ENCODE peak calls at places on chromosomes 16 and 17, in six cellular contexts. N is GM12891, P is K562, X is H1, M is GM12878, Z is HepG2. R is an unnamed sample.

GRCh38 chr17:4858880-4859260 is 25.7 kb downstream of the MINK1 start:
- DNase-seq in N (no peak), X (no peak), Z (no peak), M (no peak), P (no peak), R (no peak)

GRCh38 chr17:79607941-79608728 is 2.7 kb downstream of the RBFOX3 start:
- DNase-seq in Z (no peak), P (peak), M (no peak), X (peak), N (peak), R (no peak)

GRCh38 chr16:18853694-18854093 is 52.3 kb upstream of the ARL6IP1 start:
- DNase-seq in P (no peak), Z (no peak), N (no peak), M (no peak), X (no peak), R (no peak)

GRCh38 chr16:19559242-19559910 is 3.9 kb downstream of the VPS35L start:
- DNase-seq in N (no peak), Z (peak), M (no peak), P (peak), X (no peak), R (no peak)

GRCh38 chr16:81625544-81626152 is 153.4 kb upstream of the PLCG2 start:
- DNase-seq in N (no peak), Z (no peak), M (no peak), X (no peak), P (no peak), R (peak)

GRCh38 chr16:25126820-25127232 is 15.3 kb downstream of the LCMT1 start:
- DNase-seq in N (no peak), X (no peak), M (no peak), P (peak), Z (peak), R (no peak)

GRCh38 chr16:12901597-12902436 is at the start of gene SHISA9:
- DNase-seq in Z (no peak), M (no peak), P (no peak), N (no peak), X (no peak), R (no peak)

GRCh38 chr16:49459953-49460735 is 86.5 kb downstream of the C16orf78 start:
- DNase-seq in P (no peak), N (no peak), M (no peak), Z (no peak), X (no peak), R (no peak)

GRCh38 chr17:76527430-76528111 is 9.9 kb downstream of the CYGB start:
- DNase-seq in X (no peak), Z (peak), N (no peak), M (no peak), P (no peak), R (no peak)

GRCh38 chr16:11089504-11090124 is 145.2 kb downstream of the CLEC16A start:
- DNase-seq in Z (no peak), M (no peak), N (no peak), P (no peak), X (no peak), R (no peak)

GRCh38 chr16:68506331-68507053 is 32.6 kb upstream of the ZFP90 start:
- DNase-seq in P (no peak), N (no peak), X (no peak), M (no peak), Z (no peak), R (no peak)

GRCh38 chr17:73359987-73360410 is 48.2 kb upstream of the CDC42EP4 start:
- DNase-seq in M (no peak), N (no peak), X (peak), Z (peak), P (no peak), R (no peak)

GRCh38 chr16:14527411-14528044 is 102.5 kb downstream of the PARN start:
- DNase-seq in P (no peak), X (no peak), Z (no peak), N (no peak), M (no peak), R (no peak)

GRCh38 chr17:66909811-66910210 is 54.7 kb upstream of the CACNG4 start:
- DNase-seq in P (no peak), M (no peak), X (no peak), Z (no peak), N (no peak), R (no peak)

GRCh38 chr17:50533185-50533584 is 650 bp downstream of the EPN3 start:
- DNase-seq in N (no peak), P (no peak), X (no peak), M (no peak), Z (no peak), R (no peak)

GRCh38 chr17:3557768-3558583 is at the start of gene TRPV3:
- DNase-seq in X (no peak), M (peak), P (peak), Z (no peak), N (peak), R (peak)

GRCh38 chr17:147796-148740 is 10.7 kb downstream of the SCGB1C2 start:
- DNase-seq in Z (no peak), X (no peak), P (no peak), M (no peak), N (no peak), R (no peak)

GRCh38 chr16:12801511-12802042 is 2.1 kb downstream of the CPPED1 start:
- DNase-seq in Z (peak), M (peak), X (no peak), P (peak), N (peak), R (peak)

GRCh38 chr17:28725660-28726395 is at the start of gene TLCD1:
- DNase-seq in Z (peak), N (peak), M (no peak), P (peak), X (no peak), R (peak)

GRCh38 chr17:28727727-28728363 is 743 bp upstream of the NEK8 start:
- DNase-seq in P (peak), X (no peak), N (no peak), M (peak), Z (peak), R (peak)

GRCh38 chr17:28726396-28726911 is 421 bp upstream of the TLCD1 start:
- DNase-seq in M (no peak), P (no peak), N (no peak), Z (peak), X (no peak), R (peak)

GRCh38 chr17:28728364-28729200 is at the start of gene NEK8:
- DNase-seq in M (peak), P (peak), X (no peak), Z (peak), N (peak), R (peak)

GRCh38 chr17:28726912-28727726 is 1.1 kb upstream of the TLCD1 start:
- DNase-seq in M (peak), Z (peak), X (peak), P (peak), N (peak), R (peak)
- TF ChIP-seq POLR2A in M (peak), Z (peak), X (no peak), P (peak), N (peak), R (no peak)

GRCh38 chr16:79809376-79809775 is 208.8 kb upstream of the MAF start:
- DNase-seq in Z (no peak), M (no peak), N (no peak), X (no peak), P (no peak), R (no peak)

GRCh38 chr16:79808731-79809130 is 208.2 kb upstream of the MAF start:
- DNase-seq in M (no peak), X (no peak), P (no peak), Z (no peak), N (no peak), R (no peak)

GRCh38 chr16:79811541-79811940 is 211.0 kb upstream of the MAF start:
- DNase-seq in X (no peak), P (no peak), M (no peak), Z (no peak), N (no peak), R (no peak)

GRCh38 chr16:79814124-79814523 is 213.6 kb upstream of the MAF start:
- DNase-seq in X (no peak), P (no peak), Z (no peak), N (no peak), M (no peak), R (no peak)

GRCh38 chr16:79810449-79811189 is 210.1 kb upstream of the MAF start:
- DNase-seq in Z (no peak), M (no peak), X (no peak), P (no peak), N (no peak), R (no peak)
- TF ChIP-seq TAF1 in Z (no peak), M (no peak), X (no peak), P (no peak), N (no peak), R (no peak)

DNA sequence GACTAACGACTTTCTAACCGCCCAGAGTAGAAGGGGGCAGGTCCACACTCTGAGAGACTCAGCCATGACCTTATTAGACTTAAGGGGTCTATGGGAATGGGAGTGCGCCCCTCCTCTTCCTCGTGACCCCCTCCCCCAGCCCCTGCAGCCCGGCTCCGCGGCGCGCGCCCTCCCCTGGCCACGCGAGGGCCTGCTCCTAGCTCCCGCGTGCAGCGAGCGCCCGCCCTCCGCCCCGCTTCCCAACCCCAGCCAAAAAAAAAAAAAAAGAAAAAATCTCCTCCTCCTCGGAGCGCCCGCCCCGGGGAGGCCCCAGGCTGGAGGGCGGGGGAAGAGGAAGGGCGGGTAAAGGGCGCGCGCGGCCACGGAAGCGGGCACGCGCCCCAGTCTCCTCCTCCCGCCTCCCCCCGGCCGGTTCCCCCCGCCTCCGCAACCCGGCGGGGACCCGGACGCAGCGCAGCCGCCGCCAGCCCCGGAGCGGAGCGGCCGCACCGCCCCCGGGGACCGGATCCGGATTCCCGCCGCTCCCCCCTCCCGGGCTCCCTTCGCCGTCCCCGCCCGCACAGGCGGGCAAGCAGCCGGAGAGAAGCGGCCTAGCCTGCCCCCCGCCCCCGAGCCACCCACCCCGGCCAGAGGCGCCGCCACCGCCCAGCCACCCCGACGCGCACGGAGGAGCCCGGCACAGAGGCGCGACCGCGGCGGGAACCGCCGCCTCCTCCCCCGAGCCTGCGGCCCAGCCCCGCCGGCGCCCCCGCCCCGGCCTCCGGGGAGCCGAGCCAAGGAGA is 940 bp downstream of the UBTF start:
- DNase-seq in N (peak), Z (peak), P (peak), X (no peak), M (no peak), R (peak)
- TF ChIP-seq POLR2A in N (no peak), Z (peak), P (no peak), X (peak), M (no peak), R (peak)

DNA sequence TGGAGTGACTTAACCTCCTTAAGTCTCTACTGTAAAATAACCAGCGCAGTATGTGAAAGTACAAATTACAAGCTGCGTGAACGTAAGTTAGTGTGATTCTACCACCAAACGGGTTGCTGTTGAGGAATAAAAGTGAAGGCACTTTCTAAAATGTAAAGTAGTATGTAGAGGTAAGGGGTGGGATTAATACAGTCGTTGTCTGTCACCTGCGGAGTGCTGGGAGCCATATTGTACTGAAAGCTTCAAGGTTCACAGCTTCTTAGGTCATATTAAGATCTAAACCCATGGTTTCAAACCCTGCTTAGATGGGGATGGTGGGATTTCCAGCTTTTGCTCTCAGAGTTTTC is 1.4 kb downstream of the RSPRY1 start:
- DNase-seq in N (no peak), P (peak), X (no peak), Z (peak), M (no peak), R (no peak)
- TF ChIP-seq TAF1 in N (peak), P (peak), X (no peak), Z (peak), M (peak), R (no peak)

GRCh38 chr16:2287916-2288547 is 20.1 kb upstream of the RNPS1 start:
- DNase-seq in P (no peak), N (no peak), M (no peak), X (no peak), Z (no peak), R (no peak)

GRCh38 chr16:2292221-2292620 is 24.3 kb upstream of the RNPS1 start:
- DNase-seq in M (no peak), N (no peak), X (no peak), Z (no peak), P (no peak), R (no peak)

GRCh38 chr16:2288701-2289100 is 20.8 kb upstream of the RNPS1 start:
- DNase-seq in X (no peak), N (no peak), M (no peak), P (no peak), Z (no peak), R (no peak)

GRCh38 chr16:2286550-2286949 is 18.6 kb upstream of the RNPS1 start:
- DNase-seq in M (no peak), X (no peak), P (no peak), N (no peak), Z (no peak), R (no peak)

GRCh38 chr16:2289282-2289681 is 21.4 kb upstream of the RNPS1 start:
- DNase-seq in P (no peak), N (no peak), Z (no peak), M (no peak), X (no peak), R (no peak)
- TF ChIP-seq POLR2A in P (no peak), N (no peak), Z (no peak), M (no peak), X (no peak), R (no peak)

DNA sequence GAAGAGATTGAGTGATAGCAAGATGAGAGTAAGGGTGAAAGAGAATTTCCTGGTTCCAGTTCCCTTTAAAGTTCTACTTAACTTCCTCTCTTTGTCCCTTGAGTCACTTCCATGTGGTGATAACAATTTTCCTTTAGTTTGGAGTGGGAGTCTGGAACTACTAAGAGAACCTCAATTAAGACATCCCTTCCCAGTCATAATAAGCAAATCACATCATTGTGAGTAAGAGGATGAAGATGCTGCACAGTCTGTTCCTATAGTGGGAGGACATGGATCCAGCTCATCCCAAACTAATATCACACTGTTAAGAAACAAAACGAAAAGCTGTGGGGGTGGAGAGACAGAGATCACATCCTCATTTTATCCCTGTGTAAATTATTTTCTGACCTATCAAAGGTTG is 24.4 kb downstream of the TBX21 start:
- DNase-seq in Z (no peak), M (no peak), P (no peak), X (no peak), N (no peak), R (no peak)
- TF ChIP-seq TAF1 in Z (no peak), M (no peak), P (no peak), X (no peak), N (no peak), R (no peak)

DNA sequence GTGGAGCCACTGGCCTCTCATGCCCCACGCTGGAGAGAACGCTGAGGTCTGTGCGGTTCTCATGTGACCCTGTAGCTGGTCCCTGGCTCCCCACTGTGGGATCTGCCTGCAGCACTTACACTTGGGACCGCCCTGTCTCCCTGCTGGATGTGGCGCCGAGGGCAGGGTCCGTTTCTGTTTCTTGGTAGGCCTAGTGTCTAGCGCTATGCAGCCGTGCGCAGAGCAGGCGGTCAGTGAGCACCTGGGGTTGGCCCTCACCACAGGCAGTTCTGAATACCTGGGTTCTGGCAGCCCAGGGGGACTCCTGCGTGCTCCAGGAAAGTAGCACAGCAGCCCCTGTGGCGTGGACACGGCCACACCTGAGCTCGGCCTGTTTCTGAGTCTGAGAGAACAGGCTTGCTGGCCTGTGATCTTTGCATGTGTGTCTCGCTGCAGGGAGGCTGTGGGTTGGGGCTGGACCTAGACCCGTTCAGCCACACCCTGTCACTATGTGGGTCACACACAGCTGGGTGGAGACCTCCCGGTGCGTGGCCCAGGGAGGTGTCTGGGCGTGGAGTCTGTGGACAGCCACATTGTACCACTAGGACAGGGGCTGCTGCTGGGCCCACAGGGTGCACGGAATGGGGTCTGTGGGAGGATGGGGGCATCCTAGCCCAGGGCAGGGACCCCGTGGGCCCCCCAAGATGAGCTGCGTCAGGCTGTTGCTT is 2.8 kb downstream of the CAPN15 start:
- DNase-seq in X (no peak), Z (no peak), M (no peak), P (no peak), N (no peak), R (no peak)
- TF ChIP-seq POLR2A in X (no peak), Z (no peak), M (peak), P (no peak), N (no peak), R (no peak)

DNA sequence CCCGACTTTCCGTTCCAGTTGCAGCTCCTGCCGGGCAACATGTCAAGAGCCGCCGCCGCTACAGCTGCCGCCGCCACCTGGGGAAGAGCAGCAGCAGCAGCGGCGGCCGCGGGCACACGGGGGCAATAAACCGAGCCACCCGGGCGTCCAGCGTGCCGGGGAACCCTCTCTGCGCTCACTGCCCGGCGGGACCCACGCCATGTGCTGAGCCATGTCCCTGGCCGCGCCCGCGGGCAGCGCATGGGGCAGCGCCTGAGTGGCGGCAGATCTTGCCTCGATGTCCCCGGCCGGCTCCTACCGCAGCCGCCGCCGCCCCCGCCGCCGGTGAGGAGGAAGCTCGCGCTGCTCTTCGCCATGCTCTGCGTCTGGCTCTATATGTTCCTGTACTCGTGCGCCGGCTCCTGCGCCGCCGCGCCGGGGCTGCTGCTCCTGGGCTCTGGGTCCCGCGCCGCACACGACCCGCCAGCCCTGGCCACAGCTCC is 439 bp downstream of the HS3ST3B1 start:
- DNase-seq in M (no peak), N (no peak), Z (no peak), P (peak), X (no peak), R (no peak)
- TF ChIP-seq TAF1 in M (no peak), N (no peak), Z (peak), P (no peak), X (no peak), R (no peak)

GRCh38 chr17:56833812-56834379 is at the start of the genes C17orf67 and DGKE:
- DNase-seq in X (peak), Z (peak), P (peak), M (peak), N (peak), R (peak)
- TF ChIP-seq POLR2A in X (no peak), Z (peak), P (peak), M (peak), N (no peak), R (peak)